ENCODE peak calls at places on chromosome 3, in six cellular contexts. A is endodermal cell; L is naive thymus-derived CD4-positive, alpha-beta T cell; Q is WERI-Rb-1; K is cardiac muscle cell; F is effector memory CD4-positive, alpha-beta T cell. S is an unnamed sample.

GRCh38 chr3:42829083-42829627 is 19.9 kb downstream of the ACKR2 start:
- DNase-seq in L (no peak), F (no peak), K (no peak), A (no peak), Q (no peak), S (no peak)

GRCh38 chr3:35562141-35562540 is 77.2 kb upstream of the ARPP21 start:
- DNase-seq in K (no peak), Q (peak), L (no peak), A (no peak), F (no peak), S (no peak)

GRCh38 chr3:140384028-140384771 is 293.7 kb upstream of the TRIM42 start:
- DNase-seq in F (no peak), K (no peak), Q (no peak), A (peak), L (no peak), S (no peak)

GRCh38 chr3:41193822-41194539 is 5.3 kb upstream of the CTNNB1 start:
- DNase-seq in L (no peak), F (no peak), K (no peak), A (no peak), Q (no peak), S (no peak)

GRCh38 chr3:186589115-186589514 is 18.6 kb downstream of the DNAJB11 start:
- DNase-seq in K (peak), L (no peak), Q (no peak), F (no peak), A (no peak), S (peak)

GRCh38 chr3:45055032-45055410 is 28.9 kb downstream of the CLEC3B start:
- DNase-seq in K (no peak), A (no peak), Q (no peak), L (no peak), F (no peak), S (no peak)

GRCh38 chr3:175748087-175748732 is 889.1 kb downstream of the NAALADL2 start:
- DNase-seq in K (no peak), L (no peak), F (no peak), Q (no peak), A (no peak), S (no peak)

GRCh38 chr3:152688313-152688712 is 146.6 kb upstream of the P2RY1 start:
- DNase-seq in F (no peak), K (no peak), L (no peak), Q (peak), A (peak), S (peak)

GRCh38 chr3:184135911-184136260 is 728 bp downstream of the EIF2B5 start:
- DNase-seq in F (no peak), A (no peak), K (no peak), Q (no peak), L (no peak), S (no peak)

GRCh38 chr3:106103383-106103782 is 234.6 kb upstream of the CBLB start:
- DNase-seq in K (no peak), L (no peak), Q (no peak), F (no peak), A (no peak), S (no peak)

DNA sequence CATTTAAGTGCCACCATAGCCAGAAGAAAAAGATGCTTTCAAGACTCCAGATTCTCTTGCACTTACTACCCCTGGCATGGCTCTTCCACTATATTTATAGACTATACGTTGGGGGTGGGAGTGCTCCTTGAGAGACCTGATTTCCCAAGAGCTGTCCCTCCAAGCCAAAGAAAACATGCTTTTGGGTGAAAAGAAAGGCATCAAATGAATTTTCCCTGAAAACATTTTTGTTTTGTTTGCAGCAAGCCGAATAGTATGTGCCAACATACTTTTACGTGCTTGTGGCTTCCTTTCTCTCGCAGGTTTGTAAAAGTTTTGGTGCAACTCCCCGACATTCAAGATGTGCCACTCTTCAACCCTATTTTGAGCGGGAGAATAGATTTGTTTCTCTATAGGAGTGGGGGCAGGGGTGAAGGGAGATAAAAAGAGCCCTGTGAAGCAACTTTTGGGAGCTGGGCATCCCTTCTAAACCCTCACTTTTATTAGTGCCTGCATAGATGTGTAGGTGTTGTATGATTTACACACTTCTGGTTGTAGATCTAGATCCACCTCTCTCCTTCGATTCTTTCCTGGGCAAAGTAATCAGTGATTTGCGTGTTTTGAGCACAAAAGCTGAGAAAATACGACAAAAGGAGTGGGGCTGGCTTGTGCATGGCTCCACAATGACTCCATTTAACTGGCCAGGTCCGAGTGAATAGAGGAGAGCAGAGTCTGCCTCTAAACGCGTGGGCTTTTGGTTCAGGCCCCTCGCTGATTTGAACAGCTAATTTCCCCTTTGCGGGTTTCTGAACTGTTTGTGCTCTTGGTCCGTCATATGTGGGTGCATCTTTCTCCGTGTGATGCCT is 17.6 kb downstream of the SOX2 start:
- DNase-seq in F (no peak), K (no peak), L (no peak), A (no peak), Q (no peak), S (no peak)
- H3K27ac ChIP-seq in F (no peak), K (no peak), L (no peak), A (peak), Q (no peak), S (peak)

GRCh38 chr3:39407773-39408492 is 1.4 kb downstream of the RPSA start:
- DNase-seq in A (no peak), F (no peak), L (no peak), Q (no peak), K (no peak), S (no peak)

GRCh38 chr3:39406368-39407258 is at the start of gene RPSA:
- DNase-seq in A (peak), K (peak), L (peak), F (peak), Q (peak), S (peak)

GRCh38 chr3:39407259-39407629 is 724 bp downstream of the RPSA start:
- DNase-seq in L (no peak), A (no peak), Q (no peak), F (no peak), K (no peak), S (no peak)

GRCh38 chr3:39405687-39406367 is 693 bp upstream of the RPSA start:
- DNase-seq in F (no peak), K (no peak), A (no peak), L (no peak), Q (no peak), S (no peak)

GRCh38 chr3:39404943-39405686 is 1.4 kb upstream of the RPSA start:
- DNase-seq in L (no peak), K (no peak), F (no peak), Q (no peak), A (peak), S (no peak)
- H3K4me3 ChIP-seq in L (no peak), K (peak), F (no peak), Q (no peak), A (no peak), S (no peak)

GRCh38 chr3:127914584-127914983 is 448 bp upstream of the KBTBD12 start:
- DNase-seq in Q (no peak), K (no peak), A (no peak), F (no peak), L (no peak), S (no peak)
- H3K27ac ChIP-seq in Q (no peak), K (no peak), A (no peak), F (no peak), L (no peak), S (no peak)

GRCh38 chr3:53493618-53493996 is 804 bp upstream of the CACNA1D start:
- DNase-seq in L (no peak), A (no peak), K (peak), Q (no peak), F (no peak), S (no peak)

GRCh38 chr3:53495091-53495517 is 693 bp downstream of the CACNA1D start:
- DNase-seq in L (no peak), K (peak), A (peak), Q (peak), F (no peak), S (no peak)

GRCh38 chr3:53493997-53494791 is at the start of gene CACNA1D:
- DNase-seq in K (peak), F (no peak), L (no peak), Q (peak), A (peak), S (peak)

GRCh38 chr3:53496984-53497383 is 2.6 kb downstream of the CACNA1D start:
- DNase-seq in Q (no peak), K (no peak), L (no peak), F (no peak), A (no peak), S (no peak)

GRCh38 chr3:53495518-53496501 is 1.4 kb downstream of the CACNA1D start:
- DNase-seq in F (no peak), K (peak), Q (peak), A (peak), L (no peak), S (no peak)
- H3K4me3 ChIP-seq in F (no peak), K (peak), Q (peak), A (peak), L (no peak), S (no peak)

GRCh38 chr3:160879859-160880258 is 123.8 kb downstream of the PPM1L start:
- DNase-seq in K (no peak), Q (no peak), F (no peak), L (no peak), A (no peak), S (no peak)

GRCh38 chr3:160886421-160886820 is 130.4 kb downstream of the PPM1L start:
- DNase-seq in L (no peak), K (no peak), A (no peak), F (no peak), Q (no peak), S (no peak)

GRCh38 chr3:160883373-160883772 is 127.3 kb downstream of the PPM1L start:
- DNase-seq in A (no peak), K (no peak), F (no peak), L (no peak), Q (no peak), S (no peak)

GRCh38 chr3:160885791-160886286 is 129.8 kb downstream of the PPM1L start:
- DNase-seq in L (no peak), K (peak), Q (peak), F (no peak), A (peak), S (peak)
- H3K27ac ChIP-seq in L (no peak), K (peak), Q (peak), F (no peak), A (no peak), S (no peak)

DNA sequence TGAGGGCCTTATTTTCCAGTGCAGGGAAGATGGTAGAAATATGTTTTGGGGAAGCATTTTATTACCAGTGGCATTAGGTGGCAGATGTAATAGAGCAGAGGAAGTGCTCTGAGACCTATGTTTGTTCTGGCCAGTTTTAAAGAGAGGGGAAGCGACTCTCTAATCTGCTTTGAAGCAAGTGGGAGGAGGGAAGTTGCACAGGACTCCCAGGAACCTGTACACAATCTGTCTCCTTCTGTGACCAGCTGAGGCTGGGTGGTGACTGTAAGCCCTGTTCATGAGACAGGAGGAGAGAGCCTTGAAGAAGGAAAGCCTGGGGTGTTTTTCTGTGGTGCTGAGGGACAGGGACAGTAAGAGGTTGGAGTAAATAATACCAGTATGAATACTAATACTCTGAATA is 60.5 kb downstream of the LPP start:
- DNase-seq in A (no peak), F (no peak), L (no peak), K (no peak), Q (peak), S (no peak)
- H3K4me3 ChIP-seq in A (peak), F (no peak), L (no peak), K (no peak), Q (no peak), S (no peak)

GRCh38 chr3:195151866-195152526 is 119.0 kb downstream of the XXYLT1 start:
- DNase-seq in L (no peak), F (no peak), K (no peak), A (peak), Q (no peak), S (peak)
- H3K27ac ChIP-seq in L (no peak), F (no peak), K (no peak), A (no peak), Q (no peak), S (peak)